ENCODE peak calls at places on chromosome 12, in five cellular contexts. E is astrocyte of the hippocampus; S is Kasumi-1; I is left ventricle myocardium superior; B is CD4-positive, CD25-positive, alpha-beta regulatory T cell. D is an unnamed sample.

GRCh38 chr12:132560421-132560830 is 50.0 kb downstream of the LRCOL1 start:
- DNase-seq in E (peak; percentile 53), S (no peak), I (no peak), B (peak; percentile 28), D (no peak)

GRCh38 chr12:112837629-112838191 is 46.2 kb downstream of the RPH3A start:
- DNase-seq in E (no peak), S (no peak), I (no peak), B (no peak), D (no peak)

GRCh38 chr12:48862691-48863090 is 3.0 kb downstream of the RND1 start:
- DNase-seq in E (no peak), S (no peak), I (no peak), B (no peak), D (no peak)

GRCh38 chr12:113980537-113981337 is 14.6 kb upstream of the RBM19 start:
- DNase-seq in E (peak; percentile 81), S (peak; percentile 80), I (no peak), B (no peak), D (peak; percentile 20)

GRCh38 chr12:27176765-27177164 is 67.3 kb upstream of the STK38L start:
- DNase-seq in E (peak; percentile 17), S (no peak), I (no peak), B (no peak), D (peak; percentile 50)

GRCh38 chr12:65857875-65858274 is 33.6 kb downstream of the HMGA2 start:
- DNase-seq in E (no peak), S (no peak), I (no peak), B (no peak), D (no peak)

GRCh38 chr12:42482086-42482819 is 107.3 kb downstream of the PRICKLE1 start:
- DNase-seq in E (peak; percentile 56), S (no peak), I (peak; percentile 77), B (no peak), D (no peak)

GRCh38 chr12:56326533-56326932 is 7.3 kb downstream of the PAN2 start:
- DNase-seq in E (no peak), S (no peak), I (no peak), B (no peak), D (no peak)

GRCh38 chr12:62191747-62192485 is 68.3 kb upstream of the USP15 start:
- DNase-seq in E (no peak), S (no peak), I (peak; percentile 24), B (no peak), D (no peak)

GRCh38 chr12:48973992-48974673 is 2.6 kb upstream of the WNT10B start:
- DNase-seq in E (peak; percentile 82), S (no peak), I (peak; percentile 71), B (no peak), D (no peak)

GRCh38 chr12:27549231-27549800 is 25.3 kb downstream of the PPFIBP1 start:
- DNase-seq in E (peak; percentile 58), S (no peak), I (no peak), B (no peak), D (peak; percentile 79)

GRCh38 chr12:31234955-31235867 is 90.7 kb downstream of the SINHCAF start:
- DNase-seq in E (peak; percentile 68), S (no peak), I (peak; percentile 59), B (no peak), D (peak; percentile 24)

GRCh38 chr12:97308576-97309198 is 153.9 kb upstream of the RMST start:
- DNase-seq in E (peak; percentile 70), S (peak; percentile 44), I (no peak), B (peak; percentile 53), D (peak; percentile 24)

GRCh38 chr12:71243375-71243774 is 85.6 kb upstream of the TSPAN8 start:
- DNase-seq in E (peak; percentile 23), S (no peak), I (no peak), B (no peak), D (peak; percentile 60)

GRCh38 chr12:124561231-124561630 is 6.2 kb downstream of the NCOR2 start:
- DNase-seq in E (no peak), S (no peak), I (no peak), B (no peak), D (no peak)

GRCh38 chr12:111362687-111363475 is 6.0 kb downstream of the PHETA1 start:
- DNase-seq in E (no peak), S (no peak), I (peak; percentile 35), B (no peak), D (no peak)

GRCh38 chr12:58860050-58860787 is 60.1 kb downstream of the LRIG3 start:
- DNase-seq in E (no peak), S (no peak), I (no peak), B (no peak), D (no peak)

GRCh38 chr12:78540621-78541336 is 323.8 kb upstream of the SYT1 start:
- DNase-seq in E (no peak), S (no peak), I (no peak), B (no peak), D (no peak)

GRCh38 chr12:3332190-3332589 is 158.8 kb upstream of the PRMT8 start:
- DNase-seq in E (peak; percentile 39), S (no peak), I (no peak), B (no peak), D (no peak)

GRCh38 chr12:24069532-24070395 is 120.3 kb upstream of the SOX5 start:
- DNase-seq in E (peak; percentile 16), S (no peak), I (no peak), B (no peak), D (no peak)

GRCh38 chr12:104131609-104132008 is 6.4 kb downstream of the NFYB start:
- DNase-seq in E (no peak), S (no peak), I (no peak), B (no peak), D (no peak)

GRCh38 chr12:42575717-42576116 is 13.8 kb downstream of the PRICKLE1 start:
- DNase-seq in E (no peak), S (no peak), I (no peak), B (no peak), D (no peak)

GRCh38 chr12:85642810-85643209 is 193.4 kb downstream of the RASSF9 start:
- DNase-seq in E (no peak), S (peak; percentile 4), I (no peak), B (no peak), D (no peak)

GRCh38 chr12:106522708-106523107 is 60.1 kb upstream of the RFX4 start:
- DNase-seq in E (no peak), S (no peak), I (no peak), B (no peak), D (no peak)

GRCh38 chr12:40942326-40942725 is 245.8 kb upstream of the PDZRN4 start:
- DNase-seq in E (peak; percentile 81), S (no peak), I (no peak), B (no peak), D (no peak)

GRCh38 chr12:43289412-43289811 is 262.6 kb downstream of the ADAMTS20 start:
- DNase-seq in E (peak; percentile 42), S (no peak), I (no peak), B (no peak), D (no peak)

GRCh38 chr12:64452559-64453329 is 824 bp downstream of the TBK1 start:
- DNase-seq in E (peak; percentile 77), S (peak; percentile 46), I (no peak), B (no peak), D (peak; percentile 43)

GRCh38 chr12:68617160-68617926 is 6.6 kb downstream of the RAP1B start:
- DNase-seq in E (no peak), S (no peak), I (no peak), B (no peak), D (no peak)

GRCh38 chr12:60255044-60255443 is 659.2 kb downstream of the SLC16A7 start:
- DNase-seq in E (no peak), S (no peak), I (no peak), B (no peak), D (no peak)

GRCh38 chr12:40376533-40377267 is 151.9 kb downstream of the LRRK2 start:
- DNase-seq in E (no peak), S (no peak), I (no peak), B (no peak), D (no peak)

GRCh38 chr12:49330032-49330619 is 6.9 kb downstream of the C1QL4 start:
- DNase-seq in E (no peak), S (no peak), I (no peak), B (no peak), D (no peak)

D was measured in HS-27A.